ENCODE peak calls at places on chromosomes 12 and 14, in four cellular contexts. One of them, this sample, is unnamed.

GRCh38 chr14:75589896-75590295 is 11.5 kb downstream of the FLVCR2 start:
- DNase-seq in cardiac fibroblast: no peak
- DNase-seq in fibroblast of pulmonary artery: no peak
- DNase-seq in heart left ventricle: no peak
- DNase-seq in this sample: no peak

GRCh38 chr12:119096429-119097202 is 82.1 kb upstream of the HSPB8 start:
- DNase-seq in cardiac fibroblast: no peak
- DNase-seq in fibroblast of pulmonary artery: no peak
- DNase-seq in heart left ventricle: no peak
- DNase-seq in this sample: no peak

GRCh38 chr12:10189653-10190052 is 10.8 kb downstream of the TMEM52B start:
- DNase-seq in cardiac fibroblast: peak; percentile 35
- DNase-seq in fibroblast of pulmonary artery: peak; percentile 7
- DNase-seq in heart left ventricle: no peak
- DNase-seq in this sample: no peak

GRCh38 chr14:44820230-44820964 is 141.3 kb downstream of the KLHL28 start:
- DNase-seq in cardiac fibroblast: no peak
- DNase-seq in fibroblast of pulmonary artery: no peak
- DNase-seq in heart left ventricle: no peak
- DNase-seq in this sample: no peak

GRCh38 chr12:92827836-92828431 is 101.2 kb downstream of the EEA1 start:
- DNase-seq in cardiac fibroblast: peak; percentile 70
- DNase-seq in fibroblast of pulmonary artery: peak; percentile 73
- DNase-seq in heart left ventricle: no peak
- DNase-seq in this sample: no peak

GRCh38 chr14:34318014-34318413 is 144.0 kb downstream of the SPTSSA start:
- DNase-seq in cardiac fibroblast: no peak
- DNase-seq in fibroblast of pulmonary artery: no peak
- DNase-seq in heart left ventricle: no peak
- DNase-seq in this sample: no peak

GRCh38 chr12:27193106-27193505 is 51.0 kb upstream of the STK38L start:
- DNase-seq in cardiac fibroblast: peak; percentile 75
- DNase-seq in fibroblast of pulmonary artery: peak; percentile 80
- DNase-seq in heart left ventricle: no peak
- DNase-seq in this sample: no peak

GRCh38 chr12:26798013-26798412 is 35.0 kb downstream of the ITPR2 start:
- DNase-seq in cardiac fibroblast: peak; percentile 45
- DNase-seq in fibroblast of pulmonary artery: peak; percentile 45
- DNase-seq in heart left ventricle: no peak
- DNase-seq in this sample: no peak

GRCh38 chr12:85697003-85697402 is 139.2 kb downstream of the RASSF9 start:
- DNase-seq in cardiac fibroblast: no peak
- DNase-seq in fibroblast of pulmonary artery: no peak
- DNase-seq in heart left ventricle: no peak
- DNase-seq in this sample: no peak

GRCh38 chr12:106304001-106304421 is 1.5 kb downstream of the TCP11L2 start:
- DNase-seq in cardiac fibroblast: no peak
- DNase-seq in fibroblast of pulmonary artery: no peak
- DNase-seq in heart left ventricle: no peak
- DNase-seq in this sample: no peak

DNA sequence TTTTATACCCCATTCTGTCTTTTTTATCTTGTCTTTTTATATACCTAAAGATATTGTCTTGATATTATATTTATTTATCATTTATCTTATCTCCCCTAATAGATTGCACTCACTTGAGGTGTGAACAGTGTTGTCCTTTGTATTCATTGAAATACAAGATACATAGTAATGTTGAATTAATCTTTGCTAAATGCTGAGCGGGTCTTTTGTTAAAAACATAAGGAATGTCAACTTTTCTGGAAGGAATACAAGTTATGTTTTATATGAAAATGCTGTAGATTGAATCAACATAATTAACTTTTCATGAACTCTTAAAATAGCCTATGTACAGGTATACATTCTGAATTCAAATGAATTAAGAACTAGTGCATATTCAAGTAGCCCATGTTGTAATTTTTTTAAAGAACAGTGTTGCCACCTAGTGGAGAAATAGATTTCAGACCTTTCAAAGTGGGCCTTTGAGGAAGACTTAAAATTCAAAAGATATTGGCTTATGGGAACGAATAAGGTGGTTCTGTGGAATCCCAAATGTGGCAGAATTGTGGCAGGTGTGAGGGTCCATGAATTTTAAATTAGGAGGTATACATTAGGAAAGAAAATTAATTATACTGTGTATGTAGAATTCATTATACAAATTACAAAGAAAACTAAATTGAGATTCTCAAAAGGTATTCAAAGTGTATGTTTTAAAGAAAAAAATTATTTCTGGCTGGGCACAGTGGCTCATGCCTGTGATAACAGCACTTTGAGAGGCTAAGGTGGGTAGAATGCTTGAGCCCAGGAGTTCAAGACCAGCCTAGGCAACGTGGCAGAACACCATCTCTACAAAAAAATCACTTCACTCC is 19.1 kb downstream of the BBOF1 start:
- DNase-seq in cardiac fibroblast: peak; percentile 76
- DNase-seq in fibroblast of pulmonary artery: peak; percentile 78
- DNase-seq in heart left ventricle: no peak
- DNase-seq in this sample: no peak
- TF ChIP-seq CTCF in cardiac fibroblast: peak; percentile 40
- TF ChIP-seq CTCF in fibroblast of pulmonary artery: peak; percentile 64
- TF ChIP-seq CTCF in heart left ventricle: peak; percentile 66
- TF ChIP-seq CTCF in this sample: peak; percentile 32

GRCh38 chr12:115922952-115923564 is 354.4 kb downstream of the MED13L start:
- DNase-seq in cardiac fibroblast: peak; percentile 12
- DNase-seq in fibroblast of pulmonary artery: peak; percentile 20
- DNase-seq in heart left ventricle: no peak
- DNase-seq in this sample: no peak
- TF ChIP-seq CTCF in cardiac fibroblast: peak; percentile 39
- TF ChIP-seq CTCF in fibroblast of pulmonary artery: peak; percentile 22
- TF ChIP-seq CTCF in heart left ventricle: no peak
- TF ChIP-seq CTCF in this sample: no peak

GRCh38 chr14:68747366-68747765 is 45.5 kb downstream of the ZFP36L1 start:
- DNase-seq in cardiac fibroblast: no peak
- DNase-seq in fibroblast of pulmonary artery: no peak
- DNase-seq in heart left ventricle: no peak
- DNase-seq in this sample: no peak
- TF ChIP-seq CTCF in cardiac fibroblast: no peak
- TF ChIP-seq CTCF in fibroblast of pulmonary artery: no peak
- TF ChIP-seq CTCF in heart left ventricle: no peak
- TF ChIP-seq CTCF in this sample: no peak

GRCh38 chr12:80761818-80762217 is 45.1 kb downstream of the MYF5 start:
- DNase-seq in cardiac fibroblast: no peak
- DNase-seq in fibroblast of pulmonary artery: no peak
- DNase-seq in heart left ventricle: no peak
- DNase-seq in this sample: no peak

GRCh38 chr12:80766897-80767296 is 50.2 kb downstream of the MYF5 start:
- DNase-seq in cardiac fibroblast: no peak
- DNase-seq in fibroblast of pulmonary artery: no peak
- DNase-seq in heart left ventricle: no peak
- DNase-seq in this sample: no peak

GRCh38 chr12:80769553-80770140 is 52.9 kb downstream of the MYF5 start:
- DNase-seq in cardiac fibroblast: no peak
- DNase-seq in fibroblast of pulmonary artery: no peak
- DNase-seq in heart left ventricle: no peak
- DNase-seq in this sample: no peak

GRCh38 chr12:80763874-80764273 is 47.2 kb downstream of the MYF5 start:
- DNase-seq in cardiac fibroblast: peak; percentile 77
- DNase-seq in fibroblast of pulmonary artery: peak; percentile 77
- DNase-seq in heart left ventricle: no peak
- DNase-seq in this sample: no peak
- TF ChIP-seq CTCF in cardiac fibroblast: peak; percentile 41
- TF ChIP-seq CTCF in fibroblast of pulmonary artery: peak; percentile 57
- TF ChIP-seq CTCF in heart left ventricle: peak; percentile 47
- TF ChIP-seq CTCF in this sample: peak; percentile 8

GRCh38 chr12:52443966-52444365 is 8.0 kb downstream of the KRT6B start:
- DNase-seq in cardiac fibroblast: no peak
- DNase-seq in fibroblast of pulmonary artery: no peak
- DNase-seq in heart left ventricle: no peak
- DNase-seq in this sample: no peak

GRCh38 chr12:52441320-52441911 is 7.2 kb upstream of the KRT75 start:
- DNase-seq in cardiac fibroblast: peak; percentile 59
- DNase-seq in fibroblast of pulmonary artery: peak; percentile 76
- DNase-seq in heart left ventricle: no peak
- DNase-seq in this sample: no peak

GRCh38 chr12:52444647-52445595 is 7.0 kb downstream of the KRT6B start:
- DNase-seq in cardiac fibroblast: no peak
- DNase-seq in fibroblast of pulmonary artery: no peak
- DNase-seq in heart left ventricle: no peak
- DNase-seq in this sample: no peak

GRCh38 chr12:52440821-52441319 is 6.7 kb upstream of the KRT75 start:
- DNase-seq in cardiac fibroblast: peak; percentile 74
- DNase-seq in fibroblast of pulmonary artery: peak; percentile 85
- DNase-seq in heart left ventricle: no peak
- DNase-seq in this sample: no peak

DNA sequence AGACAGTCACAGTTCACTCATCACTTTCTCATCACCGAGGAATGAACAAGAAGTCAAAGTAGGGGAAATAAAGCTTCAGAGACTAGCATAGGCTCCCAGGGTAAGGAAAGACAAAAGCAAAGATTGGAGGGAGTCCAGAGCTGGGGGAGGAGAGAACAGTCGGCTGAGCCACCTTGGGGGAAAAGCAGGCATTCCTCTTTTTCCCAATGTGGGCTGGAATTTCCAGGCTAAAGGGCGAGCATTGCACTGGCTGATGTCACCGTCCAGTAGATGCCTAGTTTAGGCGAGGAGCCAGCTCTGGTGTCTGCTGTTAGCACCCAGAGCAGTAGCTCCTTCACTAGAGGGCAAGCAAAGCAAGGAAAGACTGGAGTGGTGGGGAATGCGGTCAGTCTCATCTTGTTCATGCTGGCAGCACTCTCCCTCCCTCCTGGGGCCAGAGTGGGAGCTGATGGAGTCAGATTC is 8.5 kb upstream of the KRT75 start:
- DNase-seq in cardiac fibroblast: peak; percentile 95
- DNase-seq in fibroblast of pulmonary artery: peak; percentile 95
- DNase-seq in heart left ventricle: no peak
- DNase-seq in this sample: no peak
- TF ChIP-seq CTCF in cardiac fibroblast: peak; percentile 31
- TF ChIP-seq CTCF in fibroblast of pulmonary artery: peak; percentile 38
- TF ChIP-seq CTCF in heart left ventricle: no peak
- TF ChIP-seq CTCF in this sample: no peak

DNA sequence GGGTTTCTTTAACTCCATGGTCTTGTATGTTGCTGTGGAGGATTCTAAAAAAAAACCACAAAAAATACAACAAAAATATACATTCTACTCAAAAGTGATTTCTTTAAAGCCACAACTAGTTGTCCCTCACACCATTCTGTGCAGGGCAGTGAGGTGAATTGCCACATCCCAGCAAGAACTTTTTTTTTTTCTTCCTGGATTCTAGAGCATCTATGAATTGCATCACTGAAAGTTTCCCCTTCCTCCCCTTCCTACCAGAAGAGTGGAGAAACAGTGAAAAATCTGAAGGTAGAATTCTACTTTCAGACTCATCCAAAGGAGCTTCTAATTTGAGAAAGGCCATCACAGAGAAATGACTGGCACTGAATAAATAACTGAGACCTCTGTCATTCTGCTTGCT is 395.3 kb downstream of the AEBP2 start:
- DNase-seq in cardiac fibroblast: peak; percentile 62
- DNase-seq in fibroblast of pulmonary artery: peak; percentile 57
- DNase-seq in heart left ventricle: no peak
- DNase-seq in this sample: no peak
- TF ChIP-seq CTCF in cardiac fibroblast: no peak
- TF ChIP-seq CTCF in fibroblast of pulmonary artery: no peak
- TF ChIP-seq CTCF in heart left ventricle: no peak
- TF ChIP-seq CTCF in this sample: no peak

GRCh38 chr12:75509621-75510020 is 1.8 kb downstream of the KRR1 start:
- DNase-seq in cardiac fibroblast: no peak
- DNase-seq in fibroblast of pulmonary artery: no peak
- DNase-seq in heart left ventricle: no peak
- DNase-seq in this sample: no peak

GRCh38 chr12:75505706-75506312 is 5.6 kb downstream of the KRR1 start:
- DNase-seq in cardiac fibroblast: peak; percentile 62
- DNase-seq in fibroblast of pulmonary artery: peak; percentile 68
- DNase-seq in heart left ventricle: no peak
- DNase-seq in this sample: no peak

GRCh38 chr12:75508159-75508558 is 3.2 kb downstream of the KRR1 start:
- DNase-seq in cardiac fibroblast: peak; percentile 24
- DNase-seq in fibroblast of pulmonary artery: no peak
- DNase-seq in heart left ventricle: no peak
- DNase-seq in this sample: no peak

GRCh38 chr12:75511116-75512048 is at the start of gene KRR1:
- DNase-seq in cardiac fibroblast: peak; percentile 99
- DNase-seq in fibroblast of pulmonary artery: peak; percentile 99
- DNase-seq in heart left ventricle: peak; percentile 93
- DNase-seq in this sample: peak; percentile 94
- TF ChIP-seq CTCF in cardiac fibroblast: peak; percentile 3
- TF ChIP-seq CTCF in fibroblast of pulmonary artery: no peak
- TF ChIP-seq CTCF in heart left ventricle: no peak
- TF ChIP-seq CTCF in this sample: no peak

DNA sequence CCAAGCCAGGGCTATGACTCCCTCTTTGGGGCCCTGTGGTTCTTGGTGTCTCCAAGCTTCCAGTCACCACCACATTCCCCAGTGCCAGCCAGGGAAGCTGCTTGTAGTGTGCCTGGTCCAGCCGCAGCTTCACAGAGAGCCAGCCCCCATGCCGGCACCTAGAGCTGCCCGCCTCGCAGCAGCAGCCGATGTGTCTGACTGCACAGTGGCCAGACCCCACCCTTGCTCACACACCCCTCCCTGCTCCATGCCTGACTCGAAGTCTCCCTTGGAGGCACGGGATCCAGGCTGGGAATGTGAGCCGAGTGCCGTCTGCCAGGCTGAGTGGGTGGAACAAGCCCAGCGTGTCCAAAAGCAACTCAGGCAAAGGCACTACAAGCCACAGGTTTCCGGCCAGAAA is 123.3 kb upstream of the SFSWAP start:
- DNase-seq in cardiac fibroblast: no peak
- DNase-seq in fibroblast of pulmonary artery: no peak
- DNase-seq in heart left ventricle: no peak
- DNase-seq in this sample: no peak
- TF ChIP-seq CTCF in cardiac fibroblast: no peak
- TF ChIP-seq CTCF in fibroblast of pulmonary artery: no peak
- TF ChIP-seq CTCF in heart left ventricle: no peak
- TF ChIP-seq CTCF in this sample: no peak

GRCh38 chr12:701896-702539 is 38.8 kb upstream of the NINJ2 start:
- DNase-seq in cardiac fibroblast: no peak
- DNase-seq in fibroblast of pulmonary artery: peak; percentile 29
- DNase-seq in heart left ventricle: no peak
- DNase-seq in this sample: no peak

GRCh38 chr12:704516-705242 is 41.4 kb upstream of the NINJ2 start:
- DNase-seq in cardiac fibroblast: no peak
- DNase-seq in fibroblast of pulmonary artery: no peak
- DNase-seq in heart left ventricle: no peak
- DNase-seq in this sample: no peak

GRCh38 chr12:694734-695503 is 31.7 kb upstream of the NINJ2 start:
- DNase-seq in cardiac fibroblast: peak; percentile 19
- DNase-seq in fibroblast of pulmonary artery: no peak
- DNase-seq in heart left ventricle: no peak
- DNase-seq in this sample: no peak

GRCh38 chr12:697426-697825 is 34.2 kb upstream of the NINJ2 start:
- DNase-seq in cardiac fibroblast: no peak
- DNase-seq in fibroblast of pulmonary artery: no peak
- DNase-seq in heart left ventricle: no peak
- DNase-seq in this sample: no peak

DNA sequence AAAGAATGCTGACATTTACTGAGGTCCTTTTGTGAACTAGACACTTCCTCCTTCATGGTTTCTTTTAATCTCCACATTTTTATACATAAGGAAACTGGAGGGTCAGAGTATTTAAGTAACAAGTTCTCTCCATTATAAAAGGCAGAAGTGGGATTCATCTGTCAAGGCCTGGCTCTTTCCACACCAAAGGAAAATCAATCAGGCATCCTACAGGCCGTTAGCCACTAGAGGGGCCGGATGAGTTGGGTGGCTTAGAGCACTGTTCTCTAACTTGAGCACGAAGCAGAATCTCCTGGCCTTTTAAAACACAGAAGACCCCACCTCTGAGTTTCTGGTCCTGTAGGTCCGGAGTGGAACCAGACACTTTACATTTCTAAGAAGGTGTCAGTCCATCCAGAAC is 36.8 kb upstream of the NINJ2 start:
- DNase-seq in cardiac fibroblast: no peak
- DNase-seq in fibroblast of pulmonary artery: no peak
- DNase-seq in heart left ventricle: no peak
- DNase-seq in this sample: no peak
- TF ChIP-seq CTCF in cardiac fibroblast: no peak
- TF ChIP-seq CTCF in fibroblast of pulmonary artery: no peak
- TF ChIP-seq CTCF in heart left ventricle: no peak
- TF ChIP-seq CTCF in this sample: no peak

This sample was measured in lung.